ENCODE peak calls at places on chromosomes 11 and 22, in eight cellular contexts. S is neural crest cell, Z is psoas muscle, G is astrocyte of the cerebellum, K is mammary epithelial cell, A is Calu3, Y is WERI-Rb-1, W is tibial nerve. D is an unnamed sample.

GRCh38 chr11:91156041-91156440 is 933.2 kb upstream of the CHORDC1 start:
- DNase-seq in Y (no peak), W (no peak), A (no peak), S (no peak), Z (no peak), G (peak; percentile 27), K (no peak), D (no peak)

GRCh38 chr11:18259259-18259658 is 6.8 kb upstream of the SAA1 start:
- DNase-seq in Z (no peak), Y (no peak), K (no peak), A (no peak), W (no peak), S (no peak), G (no peak), D (no peak)

GRCh38 chr11:102473543-102473942 is 21.0 kb upstream of the TMEM123 start:
- DNase-seq in Y (no peak), G (no peak), K (no peak), S (no peak), A (peak; percentile 50), Z (no peak), W (no peak), D (no peak)

GRCh38 chr11:8282621-8283509 is 19.2 kb upstream of the LMO1 start:
- DNase-seq in Y (peak; percentile 89), G (no peak), A (no peak), W (no peak), Z (peak; percentile 52), K (no peak), S (no peak), D (no peak)

GRCh38 chr22:37633082-37633692 is 6.3 kb upstream of the SH3BP1 start:
- DNase-seq in W (no peak), Y (no peak), G (no peak), K (no peak), S (no peak), A (no peak), Z (no peak), D (no peak)

GRCh38 chr11:57885298-57886035 is 123.9 kb downstream of the CTNND1 start:
- DNase-seq in G (no peak), Z (no peak), Y (no peak), A (peak; percentile 13), K (peak; percentile 36), W (no peak), S (peak; percentile 2), D (peak; percentile 33)

GRCh38 chr11:8832571-8833260 is 78.3 kb upstream of the AKIP1 start:
- DNase-seq in G (peak; percentile 37), A (peak; percentile 61), Y (peak; percentile 96), Z (no peak), S (no peak), W (no peak), K (peak; percentile 90), D (no peak)

GRCh38 chr22:19496324-19496630 is 16.6 kb downstream of the CDC45 start:
- DNase-seq in Z (no peak), A (no peak), K (no peak), S (no peak), W (no peak), G (no peak), Y (no peak), D (no peak)

GRCh38 chr11:129391350-129391749 is 15.7 kb downstream of the BARX2 start:
- DNase-seq in G (no peak), Y (no peak), W (no peak), S (no peak), Z (no peak), A (no peak), K (no peak), D (no peak)

GRCh38 chr11:128181090-128181485 is 406.3 kb downstream of the ETS1 start:
- DNase-seq in S (no peak), Y (no peak), A (no peak), G (no peak), W (no peak), K (no peak), Z (no peak), D (no peak)

GRCh38 chr22:38921801-38922200 is 35.6 kb upstream of the APOBEC3A start:
- DNase-seq in A (peak; percentile 63), G (no peak), S (no peak), W (no peak), K (no peak), Z (no peak), Y (no peak), D (no peak)

GRCh38 chr11:107741044-107741823 is 29.4 kb upstream of the SLN start:
- DNase-seq in S (no peak), W (no peak), Z (no peak), G (no peak), K (peak; percentile 14), A (peak; percentile 13), Y (no peak), D (peak; percentile 7)

GRCh38 chr11:43687120-43687791 is 6.7 kb downstream of the HSD17B12 start:
- DNase-seq in W (peak; percentile 8), Z (peak; percentile 34), Y (no peak), S (no peak), K (peak; percentile 47), G (no peak), A (no peak), D (peak; percentile 33)

GRCh38 chr22:20257474-20258299 is 10.4 kb downstream of the RTN4R start:
- DNase-seq in G (no peak), A (no peak), Y (no peak), Z (no peak), S (no peak), W (no peak), K (no peak), D (no peak)

GRCh38 chr11:82038151-82038550 is 695.5 kb downstream of the FAM181B start:
- DNase-seq in G (no peak), Z (no peak), W (no peak), S (no peak), Y (no peak), K (no peak), A (no peak), D (no peak)

GRCh38 chr11:108929241-108929640 is 264.4 kb downstream of the DDX10 start:
- DNase-seq in A (no peak), G (peak; percentile 65), S (no peak), K (peak; percentile 93), W (no peak), Y (no peak), Z (no peak), D (no peak)

GRCh38 chr11:75760710-75761493 is 7.7 kb upstream of the DGAT2 start:
- DNase-seq in Y (no peak), S (no peak), W (no peak), A (no peak), K (peak; percentile 67), G (no peak), Z (no peak), D (no peak)

GRCh38 chr22:28831140-28832072 is 31.0 kb upstream of the XBP1 start:
- DNase-seq in W (no peak), Y (no peak), S (no peak), G (no peak), A (no peak), Z (no peak), K (no peak), D (no peak)
- TF ChIP-seq CTCF in W (no peak), Y (no peak), S (no peak), G (no peak), A (no peak), Z (no peak), K (no peak), D (no peak)

GRCh38 chr11:95091663-95092062 is 2.0 kb downstream of the ENDOD1 start:
- DNase-seq in W (no peak), K (no peak), G (no peak), A (no peak), Y (no peak), Z (no peak), S (no peak), D (no peak)

GRCh38 chr11:95092549-95093324 is 3.1 kb downstream of the ENDOD1 start:
- DNase-seq in K (peak; percentile 73), G (no peak), Y (no peak), W (no peak), A (peak; percentile 36), S (peak; percentile 11), Z (no peak), D (no peak)

GRCh38 chr11:95088946-95089619 is 563 bp upstream of the ENDOD1 start:
- DNase-seq in Z (no peak), A (peak; percentile 41), W (no peak), S (no peak), Y (no peak), K (no peak), G (no peak), D (no peak)

GRCh38 chr11:95087171-95087570 is 2.5 kb upstream of the ENDOD1 start:
- DNase-seq in A (no peak), Y (no peak), K (no peak), Z (no peak), G (no peak), W (no peak), S (no peak), D (no peak)

DNA sequence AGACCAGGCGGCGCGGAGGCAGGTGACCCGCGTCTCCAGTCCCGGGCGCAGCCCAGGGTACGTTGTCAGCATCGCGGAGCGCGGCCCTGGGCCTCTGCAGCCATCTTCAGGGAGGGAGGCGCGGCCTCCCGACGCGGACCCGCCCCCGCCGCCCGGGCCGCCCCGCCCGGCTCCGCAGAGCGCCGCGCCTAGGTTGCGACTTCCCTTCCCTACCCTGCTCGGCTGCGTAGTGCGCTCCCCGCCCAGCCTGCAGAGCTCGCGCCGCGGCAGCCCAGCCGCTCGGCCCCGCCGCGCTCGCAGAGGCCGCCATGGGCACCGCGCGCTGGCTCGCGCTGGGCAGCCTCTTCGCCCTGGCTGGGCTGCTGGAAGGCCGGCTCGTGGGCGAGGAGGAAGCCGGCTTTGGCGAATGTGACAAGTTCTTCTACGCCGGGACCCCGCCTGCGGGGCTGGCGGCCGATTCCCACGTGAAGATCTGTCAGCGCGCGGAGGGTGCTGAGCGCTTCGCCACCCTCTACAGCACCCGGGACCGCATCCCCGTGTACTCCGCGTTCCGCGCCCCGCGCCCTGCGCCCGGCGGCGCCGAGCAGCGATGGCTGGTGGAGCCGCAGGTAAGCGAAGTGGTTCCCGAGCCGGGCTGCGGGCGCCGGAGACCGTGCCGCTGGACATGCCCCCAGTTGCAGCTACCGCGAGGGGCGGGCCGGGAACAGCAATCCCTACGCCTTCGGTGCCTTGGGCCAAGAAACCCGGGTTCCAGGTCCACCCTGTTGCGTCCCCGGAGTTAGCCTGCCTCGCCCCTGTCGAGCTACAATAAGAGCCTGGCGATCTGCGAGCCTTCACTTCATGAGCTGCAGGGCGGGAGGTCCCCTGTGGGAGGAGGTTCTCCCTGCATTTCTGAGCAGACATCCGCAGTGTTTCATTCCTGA is at the start of gene ENDOD1:
- DNase-seq in A (peak; percentile 81), G (peak; percentile 35), Z (peak; percentile 86), K (peak; percentile 83), W (peak; percentile 63), S (peak; percentile 66), Y (peak; percentile 78), D (peak; percentile 77)
- TF ChIP-seq CTCF in A (no peak), G (peak; percentile 20), Z (no peak), K (peak; percentile 8), W (peak; percentile 17), S (peak; percentile 4), Y (peak; percentile 9), D (no peak)

DNA sequence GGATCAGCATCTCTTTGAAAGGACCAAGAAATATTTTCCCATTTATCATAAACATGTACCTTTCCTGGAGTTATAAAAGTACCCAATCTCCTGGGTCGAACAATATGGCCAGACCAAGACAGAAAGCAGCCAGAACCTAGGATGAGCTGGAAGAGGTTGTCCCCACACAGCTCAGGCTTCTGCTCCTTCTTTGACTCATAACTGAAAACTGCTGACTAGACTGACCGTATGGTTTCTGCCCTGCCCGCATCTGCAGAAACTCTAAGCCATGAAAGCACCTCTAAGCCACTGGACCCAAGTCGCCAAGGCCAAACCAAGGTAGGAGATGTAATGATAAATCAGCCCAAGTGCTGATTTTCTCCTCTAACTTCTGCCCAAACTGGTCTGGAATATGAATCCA is 129.8 kb downstream of the OPCML start:
- DNase-seq in S (no peak), Y (no peak), W (no peak), K (no peak), Z (no peak), G (no peak), A (no peak), D (no peak)
- TF ChIP-seq CTCF in S (no peak), Y (no peak), W (no peak), K (no peak), Z (no peak), G (no peak), A (no peak), D (no peak)

GRCh38 chr11:44785856-44786606 is 59.3 kb downstream of the TSPAN18 start:
- DNase-seq in A (peak; percentile 22), S (no peak), G (no peak), Y (peak; percentile 45), W (no peak), K (no peak), Z (no peak), D (peak; percentile 46)
- TF ChIP-seq CTCF in A (no peak), S (peak; percentile 40), G (no peak), Y (peak; percentile 75), W (no peak), K (no peak), Z (no peak), D (no peak)